ENCODE peak calls at places on chromosomes 7 and 10, in five cellular contexts. S is activated CD4-positive, alpha-beta T cell treated with anti-CD3 and anti-CD28 coated beads, Interleukin-2, amount 50 U/mL, for 24 hours; N is HS-5; O is KBM-7; E is GOT3. L is an unnamed sample.

GRCh38 chr7:104643587-104644217 is 315.3 kb downstream of the LHFPL3 start:
- DNase-seq in S (no peak), N (no peak), O (peak), E (no peak), L (no peak)

GRCh38 chr7:1046722-1047679 is 2.7 kb downstream of the GPR146 start:
- DNase-seq in S (no peak), N (no peak), O (no peak), E (no peak), L (no peak)

GRCh38 chr10:92387289-92387940 is 96.4 kb downstream of the MARCHF5 start:
- DNase-seq in S (no peak), N (no peak), O (peak), E (no peak), L (no peak)

GRCh38 chr10:133365461-133366129 is 7.6 kb downstream of the ECHS1 start:
- DNase-seq in S (no peak), N (no peak), O (no peak), E (no peak), L (no peak)

GRCh38 chr10:75407716-75408511 is 6.3 kb upstream of the ZNF503 start:
- DNase-seq in S (no peak), N (no peak), O (no peak), E (no peak), L (no peak)

GRCh38 chr10:125979976-125980375 is 83.6 kb downstream of the FANK1 start:
- DNase-seq in S (no peak), N (no peak), O (no peak), E (no peak), L (no peak)

GRCh38 chr10:78362406-78363022 is 328.9 kb downstream of the RPS24 start:
- DNase-seq in S (no peak), N (no peak), O (peak), E (no peak), L (no peak)

GRCh38 chr7:81140775-81141174 is 221.9 kb upstream of the SEMA3C start:
- DNase-seq in S (no peak), N (no peak), O (peak), E (no peak), L (no peak)

GRCh38 chr10:15385552-15386455 is 14.7 kb upstream of the FAM171A1 start:
- DNase-seq in S (no peak), N (no peak), O (no peak), E (no peak), L (no peak)

GRCh38 chr7:89064831-89065230 is 269.3 kb upstream of the TEX47 start:
- DNase-seq in S (no peak), N (no peak), O (no peak), E (no peak), L (no peak)

GRCh38 chr10:15015451-15015850 is 28.3 kb upstream of the OLAH start:
- DNase-seq in S (no peak), N (no peak), O (no peak), E (no peak), L (no peak)

GRCh38 chr7:124643196-124643850 is 122.3 kb downstream of the GPR37 start:
- DNase-seq in S (no peak), N (no peak), O (no peak), E (no peak), L (no peak)

GRCh38 chr10:53843691-53844362 is 957.2 kb downstream of the PCDH15 start:
- DNase-seq in S (no peak), N (no peak), O (peak), E (no peak), L (no peak)

L was measured in activated naive CD4-positive, alpha-beta T cell treated with anti-CD3 and anti-CD28 coated beads, Interleukin-2, amount 50 U/mL, for 72 hours.